ENCODE peak calls at places on chromosomes 3 and 15, in eight cellular contexts. One of them, this sample, is unnamed.

GRCh38 chr3:29696311-29696710 is 415.4 kb downstream of the RBMS3 start:
- DNase-seq in BJ: no peak
- DNase-seq in HEK293T: no peak
- DNase-seq in heart left ventricle: no peak
- DNase-seq in amniotic stem cell: no peak
- DNase-seq in renal cortical epithelial cell: no peak
- DNase-seq in nephron progenitor cell: no peak
- DNase-seq in NCI-H1694 treated with DMSO at 0.1 percent for 48 hours: no peak
- DNase-seq in this sample: no peak

GRCh38 chr3:155664922-155665695 is 79.8 kb downstream of the PLCH1 start:
- DNase-seq in nephron progenitor cell: no peak
- DNase-seq in amniotic stem cell: no peak
- DNase-seq in renal cortical epithelial cell: peak
- DNase-seq in heart left ventricle: peak
- DNase-seq in HEK293T: no peak
- DNase-seq in BJ: peak
- DNase-seq in NCI-H1694 treated with DMSO at 0.1 percent for 48 hours: no peak
- DNase-seq in this sample: no peak

GRCh38 chr15:101010781-101011180 is 91.6 kb downstream of the LRRK1 start:
- DNase-seq in renal cortical epithelial cell: no peak
- DNase-seq in heart left ventricle: no peak
- DNase-seq in HEK293T: no peak
- DNase-seq in amniotic stem cell: no peak
- DNase-seq in nephron progenitor cell: no peak
- DNase-seq in BJ: no peak
- DNase-seq in NCI-H1694 treated with DMSO at 0.1 percent for 48 hours: no peak
- DNase-seq in this sample: no peak

GRCh38 chr3:123447749-123448502 is 964 bp downstream of the ADCY5 start:
- DNase-seq in amniotic stem cell: no peak
- DNase-seq in NCI-H1694 treated with DMSO at 0.1 percent for 48 hours: no peak
- DNase-seq in BJ: no peak
- DNase-seq in nephron progenitor cell: peak
- DNase-seq in HEK293T: peak
- DNase-seq in heart left ventricle: no peak
- DNase-seq in renal cortical epithelial cell: no peak
- DNase-seq in this sample: peak

GRCh38 chr15:29969587-29970401 is 113.0 kb upstream of the GOLGA8J start:
- DNase-seq in NCI-H1694 treated with DMSO at 0.1 percent for 48 hours: no peak
- DNase-seq in renal cortical epithelial cell: no peak
- DNase-seq in HEK293T: no peak
- DNase-seq in nephron progenitor cell: no peak
- DNase-seq in BJ: no peak
- DNase-seq in heart left ventricle: no peak
- DNase-seq in amniotic stem cell: no peak
- DNase-seq in this sample: no peak

GRCh38 chr3:48990636-48991421 is 788 bp downstream of the P4HTM start:
- DNase-seq in NCI-H1694 treated with DMSO at 0.1 percent for 48 hours: no peak
- DNase-seq in heart left ventricle: no peak
- DNase-seq in BJ: no peak
- DNase-seq in amniotic stem cell: no peak
- DNase-seq in renal cortical epithelial cell: no peak
- DNase-seq in nephron progenitor cell: peak
- DNase-seq in HEK293T: no peak
- DNase-seq in this sample: no peak

GRCh38 chr3:28241221-28242160 is at the start of gene CMC1:
- DNase-seq in renal cortical epithelial cell: peak
- DNase-seq in BJ: peak
- DNase-seq in amniotic stem cell: peak
- DNase-seq in NCI-H1694 treated with DMSO at 0.1 percent for 48 hours: peak
- DNase-seq in heart left ventricle: peak
- DNase-seq in HEK293T: peak
- DNase-seq in nephron progenitor cell: peak
- DNase-seq in this sample: peak

GRCh38 chr15:26157081-26157480 is 294.0 kb upstream of the ATP10A start:
- DNase-seq in renal cortical epithelial cell: no peak
- DNase-seq in BJ: no peak
- DNase-seq in heart left ventricle: no peak
- DNase-seq in NCI-H1694 treated with DMSO at 0.1 percent for 48 hours: peak
- DNase-seq in amniotic stem cell: no peak
- DNase-seq in HEK293T: no peak
- DNase-seq in nephron progenitor cell: no peak
- DNase-seq in this sample: no peak

GRCh38 chr3:146165370-146165769 is 4.4 kb upstream of the PLOD2 start:
- DNase-seq in amniotic stem cell: no peak
- DNase-seq in NCI-H1694 treated with DMSO at 0.1 percent for 48 hours: no peak
- DNase-seq in renal cortical epithelial cell: no peak
- DNase-seq in heart left ventricle: no peak
- DNase-seq in HEK293T: no peak
- DNase-seq in BJ: peak
- DNase-seq in nephron progenitor cell: no peak
- DNase-seq in this sample: no peak

GRCh38 chr3:29267231-29267630 is 13.6 kb upstream of the RBMS3 start:
- DNase-seq in amniotic stem cell: no peak
- DNase-seq in renal cortical epithelial cell: no peak
- DNase-seq in nephron progenitor cell: no peak
- DNase-seq in HEK293T: no peak
- DNase-seq in heart left ventricle: no peak
- DNase-seq in NCI-H1694 treated with DMSO at 0.1 percent for 48 hours: peak
- DNase-seq in BJ: no peak
- DNase-seq in this sample: peak

GRCh38 chr3:29441020-29441324 is 160.1 kb downstream of the RBMS3 start:
- DNase-seq in heart left ventricle: no peak
- DNase-seq in renal cortical epithelial cell: peak
- DNase-seq in amniotic stem cell: no peak
- DNase-seq in nephron progenitor cell: peak
- DNase-seq in NCI-H1694 treated with DMSO at 0.1 percent for 48 hours: no peak
- DNase-seq in BJ: no peak
- DNase-seq in HEK293T: no peak
- DNase-seq in this sample: no peak

GRCh38 chr3:31343075-31343474 is 189.7 kb upstream of the STT3B start:
- DNase-seq in HEK293T: no peak
- DNase-seq in BJ: no peak
- DNase-seq in amniotic stem cell: no peak
- DNase-seq in NCI-H1694 treated with DMSO at 0.1 percent for 48 hours: no peak
- DNase-seq in heart left ventricle: no peak
- DNase-seq in nephron progenitor cell: no peak
- DNase-seq in renal cortical epithelial cell: no peak
- DNase-seq in this sample: no peak

GRCh38 chr15:69435980-69436379 is 16.6 kb upstream of the RPLP1 start:
- DNase-seq in amniotic stem cell: no peak
- DNase-seq in BJ: no peak
- DNase-seq in nephron progenitor cell: no peak
- DNase-seq in NCI-H1694 treated with DMSO at 0.1 percent for 48 hours: no peak
- DNase-seq in HEK293T: no peak
- DNase-seq in renal cortical epithelial cell: no peak
- DNase-seq in heart left ventricle: no peak
- DNase-seq in this sample: no peak

GRCh38 chr15:71559098-71559497 is 251.3 kb upstream of the NR2E3 start:
- DNase-seq in heart left ventricle: no peak
- DNase-seq in renal cortical epithelial cell: peak
- DNase-seq in HEK293T: no peak
- DNase-seq in nephron progenitor cell: no peak
- DNase-seq in amniotic stem cell: no peak
- DNase-seq in BJ: peak
- DNase-seq in NCI-H1694 treated with DMSO at 0.1 percent for 48 hours: no peak
- DNase-seq in this sample: no peak

GRCh38 chr15:70160267-70160666 is 62.5 kb upstream of the TLE3 start:
- DNase-seq in BJ: no peak
- DNase-seq in renal cortical epithelial cell: no peak
- DNase-seq in NCI-H1694 treated with DMSO at 0.1 percent for 48 hours: no peak
- DNase-seq in nephron progenitor cell: no peak
- DNase-seq in amniotic stem cell: no peak
- DNase-seq in heart left ventricle: no peak
- DNase-seq in HEK293T: no peak
- DNase-seq in this sample: no peak

This sample was measured in D341Med.